ENCODE peak calls at places on chromosomes 7 and 10, in six cellular contexts. R, U, J, F, W and Y are unnamed samples.

GRCh38 chr7:155412416-155413253 is 45.3 kb upstream of the EN2 start:
- DNase-seq in R (no peak), W (peak), U (peak), F (peak), J (peak), Y (peak)

GRCh38 chr7:137771679-137772078 is 75.1 kb downstream of the DGKI start:
- DNase-seq in U (no peak), J (no peak), R (peak), F (peak), W (peak), Y (peak)

GRCh38 chr7:130897515-130898419 is 163.8 kb upstream of the KLF14 start:
- DNase-seq in U (no peak), W (peak), J (no peak), R (no peak), F (no peak), Y (no peak)

GRCh38 chr10:109922976-109923921 is at the start of gene XPNPEP1:
- DNase-seq in R (no peak), U (peak), J (peak), F (peak), W (peak), Y (peak)

GRCh38 chr7:104156842-104157277 is 51.0 kb downstream of the ORC5 start:
- DNase-seq in J (peak), F (no peak), U (no peak), W (peak), R (no peak), Y (peak)

GRCh38 chr7:142263598-142264380 is 5.9 kb upstream of the PRSS58 start:
- DNase-seq in R (no peak), F (no peak), W (peak), J (no peak), U (no peak), Y (peak)

GRCh38 chr7:128017460-128017859 is 13.8 kb downstream of the LRRC4 start:
- DNase-seq in R (no peak), J (no peak), F (no peak), W (no peak), U (no peak), Y (no peak)

GRCh38 chr10:13585195-13585751 is 1.5 kb upstream of the PRPF18 start:
- DNase-seq in U (no peak), R (no peak), F (no peak), W (no peak), J (no peak), Y (no peak)

GRCh38 chr7:47557986-47558670 is 23.8 kb downstream of the TNS3 start:
- DNase-seq in J (no peak), U (no peak), F (no peak), W (no peak), R (no peak), Y (no peak)

GRCh38 chr10:94097656-94098055 is 103.9 kb downstream of the PLCE1 start:
- DNase-seq in J (no peak), R (no peak), U (no peak), F (no peak), W (peak), Y (no peak)

GRCh38 chr7:77330169-77330882 is 85.8 kb downstream of the GSAP start:
- DNase-seq in U (no peak), R (no peak), W (peak), F (no peak), J (peak), Y (no peak)

GRCh38 chr7:77409739-77410545 is 6.2 kb downstream of the GSAP start:
- DNase-seq in W (peak), F (peak), U (no peak), J (no peak), R (peak), Y (peak)

GRCh38 chr10:52965938-52966401 is 193.4 kb upstream of the MBL2 start:
- DNase-seq in W (no peak), F (no peak), R (no peak), U (no peak), J (no peak), Y (no peak)

GRCh38 chr7:148261996-148262688 is 328.4 kb upstream of the C7orf33 start:
- DNase-seq in J (no peak), U (no peak), F (no peak), R (no peak), W (no peak), Y (no peak)

GRCh38 chr10:16699435-16699834 is 117.8 kb downstream of the RSU1 start:
- DNase-seq in W (no peak), R (no peak), J (no peak), F (no peak), U (no peak), Y (no peak)

GRCh38 chr7:27129729-27130539 is 623 bp downstream of the HOXA4 start:
- DNase-seq in J (no peak), R (no peak), W (peak), F (no peak), U (no peak), Y (no peak)

GRCh38 chr7:73376671-73377412 is 48.9 kb downstream of the FKBP6 start:
- DNase-seq in R (no peak), J (no peak), F (no peak), W (no peak), U (no peak), Y (no peak)

GRCh38 chr10:6213257-6213905 is 10.6 kb downstream of the PFKFB3 start:
- DNase-seq in F (no peak), U (no peak), W (no peak), J (no peak), R (no peak), Y (no peak)

GRCh38 chr7:150409300-150410030 is 30.3 kb downstream of the ZNF775 start:
- DNase-seq in J (no peak), W (no peak), F (no peak), U (no peak), R (no peak), Y (no peak)

GRCh38 chr10:99742701-99743100 is 10.7 kb downstream of the CUTC start:
- DNase-seq in U (no peak), W (peak), F (no peak), R (no peak), J (no peak), Y (peak)

GRCh38 chr10:34489973-34490372 is 325.1 kb downstream of the PARD3 start:
- DNase-seq in W (peak), J (peak), F (peak), R (peak), U (no peak), Y (peak)

GRCh38 chr10:5835446-5836095 is 22.3 kb upstream of the GDI2 start:
- DNase-seq in W (peak), R (no peak), U (no peak), J (no peak), F (no peak), Y (no peak)